ENCODE peak calls at places on chromosomes 12 and 14, in six cellular contexts. C is DMS79 treated with DMSO at 0.1 percent for 48 hours, D is BJ, M is transverse colon, R is non-pigmented ciliary epithelial cell, Z is GM23248. U is an unnamed sample.

GRCh38 chr14:90777358-90777757 is 38.9 kb downstream of the TTC7B start:
- DNase-seq in C (no peak), D (no peak), M (no peak), R (no peak), Z (no peak), U (no peak)

GRCh38 chr12:46266869-46267617 is 1.8 kb downstream of the SLC38A1 start:
- DNase-seq in C (peak), D (no peak), M (peak), R (no peak), Z (peak), U (peak)

GRCh38 chr14:60647081-60647836 is 2.0 kb downstream of the SIX1 start:
- DNase-seq in C (peak), D (no peak), M (no peak), R (no peak), Z (peak), U (peak)

GRCh38 chr12:115001538-115001937 is 317.6 kb upstream of the TBX3 start:
- DNase-seq in C (no peak), D (no peak), M (no peak), R (no peak), Z (no peak), U (no peak)

GRCh38 chr12:63917864-63918742 is 73.6 kb downstream of the SRGAP1 start:
- DNase-seq in C (peak), D (peak), M (no peak), R (peak), Z (peak), U (peak)

GRCh38 chr12:120834489-120835303 is 69.5 kb downstream of the SPPL3 start:
- DNase-seq in C (peak), D (no peak), M (no peak), R (no peak), Z (no peak), U (no peak)

GRCh38 chr14:61160798-61161197 is 120.3 kb downstream of the TMEM30B start:
- DNase-seq in C (no peak), D (no peak), M (no peak), R (no peak), Z (no peak), U (no peak)

GRCh38 chr12:53235164-53235563 is 3.2 kb upstream of the RARG start:
- DNase-seq in C (no peak), D (no peak), M (no peak), R (no peak), Z (no peak), U (no peak)

GRCh38 chr14:96790715-96791114 is 6.5 kb upstream of the VRK1 start:
- DNase-seq in C (no peak), D (no peak), M (no peak), R (no peak), Z (no peak), U (no peak)

GRCh38 chr12:128079-128478 is 61.5 kb downstream of the IQSEC3 start:
- DNase-seq in C (no peak), D (no peak), M (no peak), R (no peak), Z (no peak), U (no peak)

GRCh38 chr12:75951399-75952228 is 80.0 kb downstream of the PHLDA1 start:
- DNase-seq in C (no peak), D (no peak), M (no peak), R (no peak), Z (peak), U (peak)

GRCh38 chr12:123050331-123050809 is 69.9 kb downstream of the ARL6IP4 start:
- DNase-seq in C (no peak), D (no peak), M (no peak), R (peak), Z (peak), U (peak)

GRCh38 chr14:51004801-51005526 is 60.7 kb upstream of the PYGL start:
- DNase-seq in C (peak), D (no peak), M (no peak), R (no peak), Z (peak), U (peak)

GRCh38 chr12:85280138-85280983 is at the start of gene ALX1:
- DNase-seq in C (no peak), D (no peak), M (peak), R (no peak), Z (peak), U (peak)

GRCh38 chr14:71651228-71651627 is 281.0 kb upstream of the RGS6 start:
- DNase-seq in C (no peak), D (peak), M (no peak), R (no peak), Z (peak), U (peak)

GRCh38 chr12:24760162-24760561 is 188.7 kb downstream of the BCAT1 start:
- DNase-seq in C (no peak), D (no peak), M (no peak), R (no peak), Z (no peak), U (peak)

GRCh38 chr12:6828671-6829531 is 694 bp downstream of the P3H3 start:
- DNase-seq in C (no peak), D (no peak), M (peak), R (no peak), Z (peak), U (no peak)

GRCh38 chr14:100988011-100988410 is 84.5 kb upstream of the RTL1 start:
- DNase-seq in C (no peak), D (no peak), M (no peak), R (no peak), Z (peak), U (peak)

GRCh38 chr12:122336015-122336946 is 70.0 kb upstream of the VPS33A start:
- DNase-seq in C (peak), D (no peak), M (peak), R (no peak), Z (peak), U (peak)

GRCh38 chr14:89498836-89499235 is 81.8 kb upstream of the FOXN3 start:
- DNase-seq in C (no peak), D (no peak), M (no peak), R (no peak), Z (no peak), U (no peak)

GRCh38 chr14:69005432-69006148 is 26.5 kb upstream of the ACTN1 start:
- DNase-seq in C (no peak), D (peak), M (peak), R (peak), Z (peak), U (peak)

GRCh38 chr12:110565919-110566871 is 16.9 kb downstream of the PPTC7 start:
- DNase-seq in C (peak), D (no peak), M (no peak), R (no peak), Z (no peak), U (peak)

U was measured in M059J.